ENCODE peak calls at places on chromosomes 5 and 9, in six cellular contexts. One of them, this sample, is unnamed.
A peak's percentile ranks its signal among the peaks of the same experiment; 100 is the strongest.

GRCh38 chr5:16736158-16736994 is 119.6 kb upstream of the RETREG1 start:
- DNase-seq in HL-60: no peak
- DNase-seq in HCT116: peak; percentile 24
- DNase-seq in HepG2: peak; percentile 94
- DNase-seq in GM23338: peak; percentile 80
- DNase-seq in GM12878: no peak
- DNase-seq in this sample: peak; percentile 7

GRCh38 chr9:134604834-134605233 is 36.8 kb upstream of the COL5A1 start:
- DNase-seq in HL-60: no peak
- DNase-seq in HCT116: no peak
- DNase-seq in HepG2: no peak
- DNase-seq in GM23338: no peak
- DNase-seq in GM12878: no peak
- DNase-seq in this sample: no peak

GRCh38 chr9:84436386-84437114 is 96.0 kb upstream of the SLC28A3 start:
- DNase-seq in HL-60: no peak
- DNase-seq in HCT116: no peak
- DNase-seq in HepG2: no peak
- DNase-seq in GM23338: no peak
- DNase-seq in GM12878: no peak
- DNase-seq in this sample: no peak

GRCh38 chr9:96087669-96088299 is 212.3 kb downstream of the ERCC6L2 start:
- DNase-seq in HL-60: no peak
- DNase-seq in HCT116: no peak
- DNase-seq in HepG2: no peak
- DNase-seq in GM23338: peak; percentile 67
- DNase-seq in GM12878: no peak
- DNase-seq in this sample: no peak

GRCh38 chr5:169290895-169291294 is 10.0 kb downstream of the SLIT3 start:
- DNase-seq in HL-60: no peak
- DNase-seq in HCT116: no peak
- DNase-seq in HepG2: no peak
- DNase-seq in GM23338: no peak
- DNase-seq in GM12878: no peak
- DNase-seq in this sample: no peak

GRCh38 chr9:29213374-29214161 is 1640.3 kb upstream of the C9orf72 start:
- DNase-seq in HL-60: no peak
- DNase-seq in HCT116: no peak
- DNase-seq in HepG2: no peak
- DNase-seq in GM23338: peak; percentile 79
- DNase-seq in GM12878: no peak
- DNase-seq in this sample: no peak

GRCh38 chr9:79408200-79408599 is 163.6 kb upstream of the TLE4 start:
- DNase-seq in HL-60: no peak
- DNase-seq in HCT116: no peak
- DNase-seq in HepG2: no peak
- DNase-seq in GM23338: peak; percentile 30
- DNase-seq in GM12878: no peak
- DNase-seq in this sample: no peak

GRCh38 chr5:146867996-146868708 is 10.4 kb downstream of the PPP2R2B start:
- DNase-seq in HL-60: no peak
- DNase-seq in HCT116: no peak
- DNase-seq in HepG2: no peak
- DNase-seq in GM23338: no peak
- DNase-seq in GM12878: no peak
- DNase-seq in this sample: no peak

GRCh38 chr9:92342825-92343488 is 17.2 kb downstream of the CENPP start:
- DNase-seq in HL-60: no peak
- DNase-seq in HCT116: no peak
- DNase-seq in HepG2: no peak
- DNase-seq in GM23338: no peak
- DNase-seq in GM12878: no peak
- DNase-seq in this sample: no peak

GRCh38 chr5:56561-57290 is 35.2 kb upstream of the PLEKHG4B start:
- DNase-seq in HL-60: no peak
- DNase-seq in HCT116: no peak
- DNase-seq in HepG2: no peak
- DNase-seq in GM23338: peak; percentile 90
- DNase-seq in GM12878: no peak
- DNase-seq in this sample: no peak

GRCh38 chr9:12771891-12772290 is 2.9 kb upstream of the LURAP1L start:
- DNase-seq in HL-60: no peak
- DNase-seq in HCT116: no peak
- DNase-seq in HepG2: no peak
- DNase-seq in GM23338: no peak
- DNase-seq in GM12878: no peak
- DNase-seq in this sample: no peak

GRCh38 chr5:66864240-66864884 is 268.2 kb downstream of the MAST4 start:
- DNase-seq in HL-60: no peak
- DNase-seq in HCT116: no peak
- DNase-seq in HepG2: peak; percentile 15
- DNase-seq in GM23338: peak; percentile 59
- DNase-seq in GM12878: no peak
- DNase-seq in this sample: no peak

GRCh38 chr5:3741372-3741770 is 145.7 kb downstream of the IRX1 start:
- DNase-seq in HL-60: no peak
- DNase-seq in HCT116: no peak
- DNase-seq in HepG2: no peak
- DNase-seq in GM23338: no peak
- DNase-seq in GM12878: no peak
- DNase-seq in this sample: no peak
- TF ChIP-seq REST in HL-60: no peak
- TF ChIP-seq REST in HCT116: no peak
- TF ChIP-seq REST in HepG2: no peak
- TF ChIP-seq REST in GM23338: no peak
- TF ChIP-seq REST in GM12878: no peak
- TF ChIP-seq REST in this sample: no peak

GRCh38 chr5:143126121-143127019 is 277.1 kb downstream of the NR3C1 start:
- DNase-seq in HL-60: no peak
- DNase-seq in HCT116: no peak
- DNase-seq in HepG2: no peak
- DNase-seq in GM23338: no peak
- DNase-seq in GM12878: peak; percentile 60
- DNase-seq in this sample: no peak
- TF ChIP-seq POLR2AphosphoS5 in HL-60: no peak
- TF ChIP-seq POLR2AphosphoS5 in HCT116: no peak
- TF ChIP-seq POLR2AphosphoS5 in HepG2: no peak
- TF ChIP-seq POLR2AphosphoS5 in GM23338: no peak
- TF ChIP-seq POLR2AphosphoS5 in GM12878: no peak
- TF ChIP-seq POLR2AphosphoS5 in this sample: no peak

GRCh38 chr5:55101556-55102276 is 730 bp upstream of the GZMA start:
- DNase-seq in HL-60: no peak
- DNase-seq in HCT116: no peak
- DNase-seq in HepG2: no peak
- DNase-seq in GM23338: no peak
- DNase-seq in GM12878: no peak
- DNase-seq in this sample: no peak
- H3K4me3 ChIP-seq in HL-60: no peak overlapping the region
- H3K4me3 ChIP-seq in HCT116: no peak overlapping the region
- H3K4me3 ChIP-seq in HepG2: no peak overlapping the region
- H3K4me3 ChIP-seq in GM23338: no peak overlapping the region
- H3K4me3 ChIP-seq in GM12878: no peak overlapping the region
- H3K4me3 ChIP-seq in this sample: no peak overlapping the region

DNA sequence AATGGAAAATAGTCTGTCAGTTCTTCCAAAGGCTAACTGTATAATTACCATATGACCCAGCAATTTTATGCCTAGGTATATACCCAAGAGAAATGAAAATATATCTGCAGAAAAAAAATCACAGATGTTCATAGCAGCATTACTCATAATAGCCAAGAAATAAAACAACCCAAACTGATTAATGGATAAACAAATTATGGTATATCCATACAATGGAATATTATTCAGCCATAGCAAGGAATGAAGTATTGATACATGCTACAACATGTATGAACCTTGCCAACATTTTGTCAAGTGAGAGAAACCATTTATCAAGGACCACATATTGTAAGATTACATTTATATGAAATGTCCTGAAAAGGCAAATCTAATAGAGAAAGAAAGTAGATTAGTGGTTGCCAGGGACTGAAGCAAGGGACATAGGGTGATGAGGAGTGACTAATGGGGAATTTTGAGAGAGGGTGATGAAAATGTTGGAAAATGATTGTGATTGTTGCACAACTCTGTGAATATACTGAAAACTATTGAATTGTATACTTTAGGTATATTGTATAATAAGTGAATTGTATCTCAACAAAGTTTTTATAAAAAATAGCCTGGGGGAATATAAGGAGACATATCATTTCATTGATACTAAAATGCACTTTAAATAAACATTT is 114.4 kb downstream of the PBX3 start:
- DNase-seq in HL-60: no peak
- DNase-seq in HCT116: no peak
- DNase-seq in HepG2: no peak
- DNase-seq in GM23338: no peak
- DNase-seq in GM12878: no peak
- DNase-seq in this sample: no peak
- TF ChIP-seq REST in HL-60: no peak
- TF ChIP-seq REST in HCT116: no peak
- TF ChIP-seq REST in HepG2: no peak
- TF ChIP-seq REST in GM23338: no peak
- TF ChIP-seq REST in GM12878: no peak
- TF ChIP-seq REST in this sample: no peak

GRCh38 chr5:125470503-125470902 is 724.1 kb upstream of the ZNF608 start:
- DNase-seq in HL-60: no peak
- DNase-seq in HCT116: no peak
- DNase-seq in HepG2: no peak
- DNase-seq in GM23338: no peak
- DNase-seq in GM12878: no peak
- DNase-seq in this sample: no peak
- TF ChIP-seq POLR2AphosphoS5 in HL-60: no peak
- TF ChIP-seq POLR2AphosphoS5 in HCT116: no peak
- TF ChIP-seq POLR2AphosphoS5 in HepG2: no peak
- TF ChIP-seq POLR2AphosphoS5 in GM23338: no peak
- TF ChIP-seq POLR2AphosphoS5 in GM12878: no peak
- TF ChIP-seq POLR2AphosphoS5 in this sample: no peak

GRCh38 chr9:130284249-130284625 is 18.7 kb downstream of the HMCN2 start:
- DNase-seq in HL-60: no peak
- DNase-seq in HCT116: no peak
- DNase-seq in HepG2: no peak
- DNase-seq in GM23338: no peak
- DNase-seq in GM12878: no peak
- DNase-seq in this sample: no peak

GRCh38 chr9:130284690-130285089 is 19.1 kb downstream of the HMCN2 start:
- DNase-seq in HL-60: no peak
- DNase-seq in HCT116: no peak
- DNase-seq in HepG2: no peak
- DNase-seq in GM23338: no peak
- DNase-seq in GM12878: no peak
- DNase-seq in this sample: no peak

GRCh38 chr9:130283514-130284248 is 18.1 kb downstream of the HMCN2 start:
- DNase-seq in HL-60: no peak
- DNase-seq in HCT116: no peak
- DNase-seq in HepG2: no peak
- DNase-seq in GM23338: no peak
- DNase-seq in GM12878: no peak
- DNase-seq in this sample: no peak

GRCh38 chr9:130285271-130285670 is 19.7 kb downstream of the HMCN2 start:
- DNase-seq in HL-60: no peak
- DNase-seq in HCT116: no peak
- DNase-seq in HepG2: no peak
- DNase-seq in GM23338: no peak
- DNase-seq in GM12878: no peak
- DNase-seq in this sample: no peak

DNA sequence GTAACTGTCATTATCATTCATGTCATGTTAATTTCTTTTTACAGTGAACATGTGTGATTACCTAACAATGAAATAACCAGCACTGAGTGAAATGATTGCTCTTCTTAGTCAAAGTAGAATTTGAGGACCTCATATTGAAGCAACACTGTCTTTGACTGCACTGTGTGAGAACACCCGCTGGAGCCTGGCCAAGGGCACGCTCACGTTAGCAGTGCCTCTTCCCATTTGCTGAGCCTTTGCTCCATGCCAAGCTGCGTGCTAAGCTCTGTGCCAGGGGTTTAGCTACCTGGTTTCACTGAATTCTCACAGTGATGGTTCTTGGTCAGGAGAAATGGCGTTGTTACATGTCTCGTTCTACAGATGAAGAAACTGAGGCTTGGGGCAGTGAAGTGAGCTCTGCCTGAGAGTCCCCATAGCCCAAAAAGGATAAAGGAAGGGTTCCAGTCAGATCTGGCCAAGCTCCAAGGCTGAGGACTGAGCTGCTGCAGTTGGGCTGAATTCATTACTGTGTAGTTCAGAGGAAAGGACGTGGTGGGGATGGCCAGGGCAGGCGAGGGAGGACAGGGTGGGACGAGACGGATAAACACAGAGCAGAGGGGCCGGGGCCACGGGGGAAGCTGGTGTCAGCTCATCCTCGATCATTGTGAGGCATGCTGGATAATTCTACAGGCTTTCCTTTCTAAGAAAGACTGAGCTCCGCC is 16.6 kb downstream of the HMCN2 start:
- DNase-seq in HL-60: no peak
- DNase-seq in HCT116: no peak
- DNase-seq in HepG2: no peak
- DNase-seq in GM23338: no peak
- DNase-seq in GM12878: no peak
- DNase-seq in this sample: no peak
- H3K4me3 ChIP-seq in HL-60: no peak overlapping the region
- H3K4me3 ChIP-seq in HCT116: no peak overlapping the region
- H3K4me3 ChIP-seq in HepG2: no peak overlapping the region
- H3K4me3 ChIP-seq in GM23338: no peak overlapping the region
- H3K4me3 ChIP-seq in GM12878: no peak overlapping the region
- H3K4me3 ChIP-seq in this sample: no peak overlapping the region

This sample was measured in Panc1.